ENCODE peak calls at places on chromosomes 13 and 19, in nine cellular contexts. One of them, this sample, is unnamed.

GRCh38 chr13:97339019-97339988 is 94.7 kb upstream of the RAP2A start:
- DNase-seq in CD8-positive, alpha-beta T cell: no peak
- DNase-seq in tibial artery: peak; percentile 44
- DNase-seq in breast epithelium: no peak
- DNase-seq in fibroblast of lung: peak; percentile 86
- DNase-seq in BE2C: peak; percentile 25
- DNase-seq in left lung: no peak
- DNase-seq in cardiac muscle cell: peak; percentile 11
- DNase-seq in testis: peak; percentile 60
- DNase-seq in this sample: peak; percentile 36

GRCh38 chr19:31385744-31386143 is 36.5 kb upstream of the TSHZ3 start:
- DNase-seq in CD8-positive, alpha-beta T cell: no peak
- DNase-seq in tibial artery: no peak
- DNase-seq in breast epithelium: no peak
- DNase-seq in fibroblast of lung: no peak
- DNase-seq in BE2C: no peak
- DNase-seq in left lung: no peak
- DNase-seq in cardiac muscle cell: no peak
- DNase-seq in testis: no peak
- DNase-seq in this sample: no peak

GRCh38 chr19:28023064-28023463 is 1189.9 kb downstream of the UQCRFS1 start:
- DNase-seq in CD8-positive, alpha-beta T cell: no peak
- DNase-seq in tibial artery: no peak
- DNase-seq in breast epithelium: no peak
- DNase-seq in fibroblast of lung: peak; percentile 97
- DNase-seq in BE2C: no peak
- DNase-seq in left lung: no peak
- DNase-seq in cardiac muscle cell: no peak
- DNase-seq in testis: no peak
- DNase-seq in this sample: no peak

GRCh38 chr19:14404322-14404721 is 14.8 kb downstream of the DDX39A start:
- DNase-seq in CD8-positive, alpha-beta T cell: no peak
- DNase-seq in tibial artery: no peak
- DNase-seq in breast epithelium: no peak
- DNase-seq in fibroblast of lung: no peak
- DNase-seq in BE2C: no peak
- DNase-seq in left lung: no peak
- DNase-seq in cardiac muscle cell: no peak
- DNase-seq in testis: no peak
- DNase-seq in this sample: no peak

GRCh38 chr13:87810391-87810801 is 139.2 kb downstream of the SLITRK5 start:
- DNase-seq in CD8-positive, alpha-beta T cell: no peak
- DNase-seq in tibial artery: no peak
- DNase-seq in breast epithelium: no peak
- DNase-seq in fibroblast of lung: no peak
- DNase-seq in BE2C: no peak
- DNase-seq in left lung: no peak
- DNase-seq in cardiac muscle cell: peak; percentile 7
- DNase-seq in testis: peak; percentile 18
- DNase-seq in this sample: no peak

GRCh38 chr13:24148414-24149305 is 11.9 kb upstream of the SPATA13 start:
- DNase-seq in CD8-positive, alpha-beta T cell: no peak
- DNase-seq in tibial artery: no peak
- DNase-seq in breast epithelium: peak; percentile 64
- DNase-seq in fibroblast of lung: peak; percentile 99
- DNase-seq in BE2C: no peak
- DNase-seq in left lung: no peak
- DNase-seq in cardiac muscle cell: no peak
- DNase-seq in testis: no peak
- DNase-seq in this sample: no peak

GRCh38 chr19:28443361-28443760 is 769.6 kb downstream of the UQCRFS1 start:
- DNase-seq in CD8-positive, alpha-beta T cell: no peak
- DNase-seq in tibial artery: no peak
- DNase-seq in breast epithelium: no peak
- DNase-seq in fibroblast of lung: no peak
- DNase-seq in BE2C: no peak
- DNase-seq in left lung: no peak
- DNase-seq in cardiac muscle cell: no peak
- DNase-seq in testis: no peak
- DNase-seq in this sample: no peak

GRCh38 chr19:35703343-35703742 is 1.0 kb upstream of the ZBTB32 start:
- DNase-seq in CD8-positive, alpha-beta T cell: no peak
- DNase-seq in tibial artery: no peak
- DNase-seq in breast epithelium: no peak
- DNase-seq in fibroblast of lung: no peak
- DNase-seq in BE2C: no peak
- DNase-seq in left lung: no peak
- DNase-seq in cardiac muscle cell: no peak
- DNase-seq in testis: no peak
- DNase-seq in this sample: no peak

GRCh38 chr13:101211261-101211660 is 205.0 kb downstream of the NALCN start:
- DNase-seq in CD8-positive, alpha-beta T cell: no peak
- DNase-seq in tibial artery: no peak
- DNase-seq in breast epithelium: no peak
- DNase-seq in fibroblast of lung: peak; percentile 59
- DNase-seq in BE2C: no peak
- DNase-seq in left lung: no peak
- DNase-seq in cardiac muscle cell: no peak
- DNase-seq in testis: no peak
- DNase-seq in this sample: no peak

GRCh38 chr13:50599927-50600326 is 243.6 kb downstream of the DLEU7 start:
- DNase-seq in CD8-positive, alpha-beta T cell: no peak
- DNase-seq in tibial artery: no peak
- DNase-seq in breast epithelium: no peak
- DNase-seq in fibroblast of lung: no peak
- DNase-seq in BE2C: no peak
- DNase-seq in left lung: no peak
- DNase-seq in cardiac muscle cell: no peak
- DNase-seq in testis: no peak
- DNase-seq in this sample: no peak

GRCh38 chr19:45306040-45306439 is 16.6 kb downstream of the CKM start:
- DNase-seq in CD8-positive, alpha-beta T cell: no peak
- DNase-seq in tibial artery: no peak
- DNase-seq in breast epithelium: no peak
- DNase-seq in fibroblast of lung: peak; percentile 14
- DNase-seq in BE2C: no peak
- DNase-seq in left lung: no peak
- DNase-seq in cardiac muscle cell: no peak
- DNase-seq in testis: no peak
- DNase-seq in this sample: no peak

GRCh38 chr13:103403148-103403740 is 337.0 kb upstream of the SLC10A2 start:
- DNase-seq in CD8-positive, alpha-beta T cell: no peak
- DNase-seq in tibial artery: no peak
- DNase-seq in breast epithelium: no peak
- DNase-seq in fibroblast of lung: no peak
- DNase-seq in BE2C: no peak
- DNase-seq in left lung: no peak
- DNase-seq in cardiac muscle cell: no peak
- DNase-seq in testis: no peak
- DNase-seq in this sample: no peak

GRCh38 chr13:45833663-45834062 is 17.9 kb downstream of the SIAH3 start:
- DNase-seq in CD8-positive, alpha-beta T cell: no peak
- DNase-seq in tibial artery: no peak
- DNase-seq in breast epithelium: peak; percentile 65
- DNase-seq in fibroblast of lung: peak; percentile 77
- DNase-seq in BE2C: no peak
- DNase-seq in left lung: no peak
- DNase-seq in cardiac muscle cell: no peak
- DNase-seq in testis: no peak
- DNase-seq in this sample: no peak

GRCh38 chr19:19403373-19403901 is 2.0 kb upstream of the GATAD2A start:
- DNase-seq in CD8-positive, alpha-beta T cell: no peak
- DNase-seq in tibial artery: no peak
- DNase-seq in breast epithelium: no peak
- DNase-seq in fibroblast of lung: peak; percentile 60
- DNase-seq in BE2C: no peak
- DNase-seq in left lung: no peak
- DNase-seq in cardiac muscle cell: no peak
- DNase-seq in testis: no peak
- DNase-seq in this sample: no peak

GRCh38 chr13:48945626-48946025 is 30.1 kb upstream of the FNDC3A start:
- DNase-seq in CD8-positive, alpha-beta T cell: no peak
- DNase-seq in tibial artery: no peak
- DNase-seq in breast epithelium: no peak
- DNase-seq in fibroblast of lung: no peak
- DNase-seq in BE2C: no peak
- DNase-seq in left lung: no peak
- DNase-seq in cardiac muscle cell: no peak
- DNase-seq in testis: no peak
- DNase-seq in this sample: no peak

GRCh38 chr19:47323872-47324271 is 8.1 kb upstream of the C5AR2 start:
- DNase-seq in CD8-positive, alpha-beta T cell: no peak
- DNase-seq in tibial artery: no peak
- DNase-seq in breast epithelium: no peak
- DNase-seq in fibroblast of lung: no peak
- DNase-seq in BE2C: no peak
- DNase-seq in left lung: peak; percentile 82
- DNase-seq in cardiac muscle cell: no peak
- DNase-seq in testis: no peak
- DNase-seq in this sample: no peak

GRCh38 chr19:49080392-49080791 is 4.9 kb upstream of the SNRNP70 start:
- DNase-seq in CD8-positive, alpha-beta T cell: no peak
- DNase-seq in tibial artery: no peak
- DNase-seq in breast epithelium: no peak
- DNase-seq in fibroblast of lung: no peak
- DNase-seq in BE2C: no peak
- DNase-seq in left lung: no peak
- DNase-seq in cardiac muscle cell: no peak
- DNase-seq in testis: peak; percentile 81
- DNase-seq in this sample: no peak

DNA sequence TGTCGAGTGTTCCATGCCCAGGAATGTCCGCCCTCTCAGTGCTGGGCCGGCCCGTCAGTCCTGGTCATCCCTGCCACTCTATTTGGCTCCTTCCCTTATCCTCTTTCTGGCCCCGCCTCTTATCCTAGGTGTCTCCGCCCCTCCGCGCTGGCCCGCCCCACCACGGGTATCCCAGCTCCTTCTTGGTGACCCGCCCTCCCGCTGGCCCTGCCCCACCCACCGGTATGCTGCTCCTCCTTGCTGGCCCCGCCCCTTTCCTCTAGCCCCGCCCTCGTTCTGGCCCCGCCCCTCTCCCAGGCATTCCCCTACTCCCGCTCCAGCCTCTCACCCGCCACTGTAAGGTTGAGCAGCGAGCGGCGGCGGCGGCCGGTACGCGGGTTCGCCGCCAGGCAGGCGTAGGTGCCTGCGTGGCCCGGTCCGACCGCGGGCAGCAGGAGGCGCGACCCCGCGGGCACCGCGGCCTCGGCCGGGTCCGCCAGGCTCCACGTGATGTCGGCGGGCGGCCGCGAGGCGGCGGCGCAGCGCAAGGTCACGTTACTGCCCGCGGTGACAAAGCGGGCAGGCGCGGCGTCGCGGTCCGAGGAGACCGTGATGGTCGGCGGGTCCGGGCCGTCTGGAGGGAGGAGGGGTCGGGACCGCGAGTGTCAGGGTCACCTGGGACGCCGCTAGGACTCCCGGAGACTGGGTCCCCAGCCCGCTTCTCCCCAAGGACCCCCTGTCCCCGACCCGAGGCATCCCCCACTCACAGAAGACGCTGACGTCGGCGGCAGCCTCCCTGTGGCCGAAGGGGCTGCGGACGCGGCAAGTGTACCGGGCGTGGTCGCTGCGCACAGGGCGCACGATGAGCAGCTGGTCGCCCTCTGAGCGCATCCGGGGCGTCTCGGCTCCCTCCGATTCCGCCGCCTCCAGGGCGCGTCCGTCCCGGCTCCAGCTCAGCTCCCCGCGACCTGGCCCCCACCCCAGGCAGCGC is 2.0 kb downstream of the VSIG10L start:
- DNase-seq in CD8-positive, alpha-beta T cell: peak; percentile 76
- DNase-seq in tibial artery: peak; percentile 99
- DNase-seq in breast epithelium: peak; percentile 99
- DNase-seq in fibroblast of lung: peak; percentile 94
- DNase-seq in BE2C: peak; percentile 99
- DNase-seq in left lung: peak; percentile 100
- DNase-seq in cardiac muscle cell: peak; percentile 98
- DNase-seq in testis: peak; percentile 100
- DNase-seq in this sample: peak; percentile 98
- TF ChIP-seq CTCF in CD8-positive, alpha-beta T cell: no peak
- TF ChIP-seq CTCF in tibial artery: peak; percentile 67
- TF ChIP-seq CTCF in breast epithelium: peak; percentile 61
- TF ChIP-seq CTCF in fibroblast of lung: no peak
- TF ChIP-seq CTCF in BE2C: no peak
- TF ChIP-seq CTCF in left lung: no peak
- TF ChIP-seq CTCF in cardiac muscle cell: no peak
- TF ChIP-seq CTCF in testis: peak; percentile 61
- TF ChIP-seq CTCF in this sample: peak; percentile 47

GRCh38 chr13:113458218-113459065 is 5.2 kb upstream of the ADPRHL1 start:
- DNase-seq in CD8-positive, alpha-beta T cell: no peak
- DNase-seq in tibial artery: no peak
- DNase-seq in breast epithelium: no peak
- DNase-seq in fibroblast of lung: peak; percentile 42
- DNase-seq in BE2C: peak; percentile 83
- DNase-seq in left lung: no peak
- DNase-seq in cardiac muscle cell: peak; percentile 56
- DNase-seq in testis: peak; percentile 51
- DNase-seq in this sample: no peak
- H3K4me3 ChIP-seq in CD8-positive, alpha-beta T cell: no peak overlapping the region
- H3K4me3 ChIP-seq in tibial artery: no peak overlapping the region
- H3K4me3 ChIP-seq in breast epithelium: no peak overlapping the region
- H3K4me3 ChIP-seq in fibroblast of lung: no peak overlapping the region
- H3K4me3 ChIP-seq in BE2C: no peak overlapping the region
- H3K4me3 ChIP-seq in left lung: no peak overlapping the region
- H3K4me3 ChIP-seq in cardiac muscle cell: no peak overlapping the region
- H3K4me3 ChIP-seq in testis: no peak overlapping the region
- H3K4me3 ChIP-seq in this sample: no peak overlapping the region

GRCh38 chr19:2050349-2050990 is 574 bp downstream of the MKNK2 start:
- DNase-seq in CD8-positive, alpha-beta T cell: no peak
- DNase-seq in tibial artery: no peak
- DNase-seq in breast epithelium: no peak
- DNase-seq in fibroblast of lung: no peak
- DNase-seq in BE2C: no peak
- DNase-seq in left lung: peak; percentile 85
- DNase-seq in cardiac muscle cell: no peak
- DNase-seq in testis: no peak
- DNase-seq in this sample: no peak
- H3K4me1 ChIP-seq in CD8-positive, alpha-beta T cell: peaks cover 66% of the 10 kb centered on the region
- H3K4me1 ChIP-seq in tibial artery: peaks cover 10% of the 10 kb centered on the region
- H3K4me1 ChIP-seq in breast epithelium: peaks cover 52% of the 10 kb centered on the region
- H3K4me1 ChIP-seq in fibroblast of lung: peaks cover 21% of the 10 kb centered on the region
- H3K4me1 ChIP-seq in BE2C: peaks cover 7% of the 10 kb centered on the region
- H3K4me1 ChIP-seq in left lung: peaks cover 69% of the 10 kb centered on the region
- H3K4me1 ChIP-seq in cardiac muscle cell: peaks cover 11% of the 10 kb centered on the region
- H3K4me1 ChIP-seq in testis: peaks cover 46% of the 10 kb centered on the region
- H3K4me1 ChIP-seq in this sample: peaks cover 2% of the 10 kb centered on the region

DNA sequence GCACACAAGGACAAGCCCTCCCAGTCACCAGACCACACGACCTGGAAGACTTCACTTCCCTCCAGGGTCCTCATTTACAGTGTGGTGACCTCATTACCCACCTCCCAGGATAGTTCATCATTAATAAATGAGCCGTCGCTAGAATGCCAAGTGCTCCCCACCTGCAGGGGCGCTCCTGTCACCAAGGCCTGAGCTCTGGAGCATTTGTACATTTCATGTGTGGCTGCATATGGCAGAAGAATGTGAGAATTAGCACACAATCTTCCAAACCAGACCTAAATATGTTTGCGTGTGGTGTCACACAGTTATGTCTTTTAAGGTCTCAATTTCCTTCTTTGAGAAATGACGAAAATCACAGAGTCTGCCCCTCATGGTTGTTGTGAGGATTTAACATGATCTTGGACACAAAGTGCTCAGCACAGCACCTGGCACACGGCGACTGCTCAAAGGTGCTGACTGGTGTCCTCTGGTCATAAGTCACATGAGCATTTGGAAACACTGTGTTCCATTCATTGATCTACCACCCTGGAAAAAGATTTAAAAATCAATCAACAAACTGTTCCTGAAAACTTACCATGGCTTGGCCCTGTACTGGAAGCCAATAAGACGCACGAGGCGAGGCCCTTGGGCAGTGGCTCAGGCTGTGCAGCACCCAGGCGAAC is 150.6 kb upstream of the SPACA7 start:
- DNase-seq in CD8-positive, alpha-beta T cell: no peak
- DNase-seq in tibial artery: no peak
- DNase-seq in breast epithelium: no peak
- DNase-seq in fibroblast of lung: no peak
- DNase-seq in BE2C: no peak
- DNase-seq in left lung: no peak
- DNase-seq in cardiac muscle cell: no peak
- DNase-seq in testis: no peak
- DNase-seq in this sample: no peak
- TF ChIP-seq CTCF in CD8-positive, alpha-beta T cell: no peak
- TF ChIP-seq CTCF in tibial artery: no peak
- TF ChIP-seq CTCF in breast epithelium: no peak
- TF ChIP-seq CTCF in fibroblast of lung: no peak
- TF ChIP-seq CTCF in BE2C: no peak
- TF ChIP-seq CTCF in left lung: no peak
- TF ChIP-seq CTCF in cardiac muscle cell: no peak
- TF ChIP-seq CTCF in testis: no peak
- TF ChIP-seq CTCF in this sample: no peak